ENCODE peak calls at places on chromosomes 6 and 20, in nine cellular contexts. One of them, this sample, is unnamed.

GRCh38 chr20:3222635-3223600 is 13.6 kb downstream of the ITPA start:
- DNase-seq in IMR-90: no peak
- DNase-seq in kidney: peak
- DNase-seq in prostate gland: peak
- DNase-seq in K562: no peak
- DNase-seq in esophagus muscularis mucosa: no peak
- DNase-seq in upper lobe of left lung: peak
- DNase-seq in adrenal gland: no peak
- DNase-seq in Peyer's patch: peak
- DNase-seq in this sample: peak

GRCh38 chr6:47094351-47094925 is 52.3 kb upstream of the ADGRF1 start:
- DNase-seq in IMR-90: peak
- DNase-seq in kidney: no peak
- DNase-seq in prostate gland: peak
- DNase-seq in K562: no peak
- DNase-seq in esophagus muscularis mucosa: no peak
- DNase-seq in upper lobe of left lung: no peak
- DNase-seq in adrenal gland: no peak
- DNase-seq in Peyer's patch: no peak
- DNase-seq in this sample: no peak

GRCh38 chr6:131792091-131792496 is 15.7 kb upstream of the ENPP1 start:
- DNase-seq in IMR-90: peak
- DNase-seq in kidney: no peak
- DNase-seq in prostate gland: no peak
- DNase-seq in K562: no peak
- DNase-seq in esophagus muscularis mucosa: no peak
- DNase-seq in upper lobe of left lung: no peak
- DNase-seq in adrenal gland: no peak
- DNase-seq in Peyer's patch: no peak
- DNase-seq in this sample: no peak

GRCh38 chr6:168380956-168381605 is 59.9 kb upstream of the SMOC2 start:
- DNase-seq in IMR-90: no peak
- DNase-seq in kidney: no peak
- DNase-seq in prostate gland: no peak
- DNase-seq in K562: no peak
- DNase-seq in esophagus muscularis mucosa: no peak
- DNase-seq in upper lobe of left lung: no peak
- DNase-seq in adrenal gland: no peak
- DNase-seq in Peyer's patch: no peak
- DNase-seq in this sample: no peak

GRCh38 chr6:128507337-128508310 is 12.8 kb downstream of the PTPRK start:
- DNase-seq in IMR-90: peak
- DNase-seq in kidney: no peak
- DNase-seq in prostate gland: no peak
- DNase-seq in K562: no peak
- DNase-seq in esophagus muscularis mucosa: no peak
- DNase-seq in upper lobe of left lung: no peak
- DNase-seq in adrenal gland: no peak
- DNase-seq in Peyer's patch: peak
- DNase-seq in this sample: no peak

GRCh38 chr6:14634072-14634471 is 516.5 kb downstream of the CD83 start:
- DNase-seq in IMR-90: no peak
- DNase-seq in kidney: no peak
- DNase-seq in prostate gland: no peak
- DNase-seq in K562: no peak
- DNase-seq in esophagus muscularis mucosa: no peak
- DNase-seq in upper lobe of left lung: peak
- DNase-seq in adrenal gland: no peak
- DNase-seq in Peyer's patch: no peak
- DNase-seq in this sample: no peak

GRCh38 chr6:125826695-125827463 is 36.1 kb downstream of the NCOA7 start:
- DNase-seq in IMR-90: no peak
- DNase-seq in kidney: no peak
- DNase-seq in prostate gland: no peak
- DNase-seq in K562: no peak
- DNase-seq in esophagus muscularis mucosa: no peak
- DNase-seq in upper lobe of left lung: peak
- DNase-seq in adrenal gland: no peak
- DNase-seq in Peyer's patch: no peak
- DNase-seq in this sample: no peak

GRCh38 chr20:38894091-38894847 is 31.9 kb upstream of the FAM83D start:
- DNase-seq in IMR-90: no peak
- DNase-seq in kidney: no peak
- DNase-seq in prostate gland: no peak
- DNase-seq in K562: peak
- DNase-seq in esophagus muscularis mucosa: no peak
- DNase-seq in upper lobe of left lung: no peak
- DNase-seq in adrenal gland: no peak
- DNase-seq in Peyer's patch: peak
- DNase-seq in this sample: no peak

GRCh38 chr6:28597924-28598323 is 72.2 kb downstream of the GPX5 start:
- DNase-seq in IMR-90: no peak
- DNase-seq in kidney: no peak
- DNase-seq in prostate gland: no peak
- DNase-seq in K562: no peak
- DNase-seq in esophagus muscularis mucosa: no peak
- DNase-seq in upper lobe of left lung: no peak
- DNase-seq in adrenal gland: no peak
- DNase-seq in Peyer's patch: no peak
- DNase-seq in this sample: no peak

GRCh38 chr6:148945311-148946021 is 198.6 kb downstream of the UST start:
- DNase-seq in IMR-90: no peak
- DNase-seq in kidney: no peak
- DNase-seq in prostate gland: no peak
- DNase-seq in K562: no peak
- DNase-seq in esophagus muscularis mucosa: no peak
- DNase-seq in upper lobe of left lung: no peak
- DNase-seq in adrenal gland: no peak
- DNase-seq in Peyer's patch: no peak
- DNase-seq in this sample: no peak

GRCh38 chr6:41940759-41941279 is 789 bp downstream of the CCND3 start:
- DNase-seq in IMR-90: peak
- DNase-seq in kidney: peak
- DNase-seq in prostate gland: no peak
- DNase-seq in K562: no peak
- DNase-seq in esophagus muscularis mucosa: no peak
- DNase-seq in upper lobe of left lung: peak
- DNase-seq in adrenal gland: peak
- DNase-seq in Peyer's patch: peak
- DNase-seq in this sample: peak
- TF ChIP-seq CTCF in IMR-90: no peak
- TF ChIP-seq CTCF in kidney: no peak
- TF ChIP-seq CTCF in prostate gland: no peak
- TF ChIP-seq CTCF in K562: peak
- TF ChIP-seq CTCF in esophagus muscularis mucosa: no peak
- TF ChIP-seq CTCF in upper lobe of left lung: peak
- TF ChIP-seq CTCF in adrenal gland: no peak
- TF ChIP-seq CTCF in Peyer's patch: no peak
- TF ChIP-seq CTCF in this sample: no peak

DNA sequence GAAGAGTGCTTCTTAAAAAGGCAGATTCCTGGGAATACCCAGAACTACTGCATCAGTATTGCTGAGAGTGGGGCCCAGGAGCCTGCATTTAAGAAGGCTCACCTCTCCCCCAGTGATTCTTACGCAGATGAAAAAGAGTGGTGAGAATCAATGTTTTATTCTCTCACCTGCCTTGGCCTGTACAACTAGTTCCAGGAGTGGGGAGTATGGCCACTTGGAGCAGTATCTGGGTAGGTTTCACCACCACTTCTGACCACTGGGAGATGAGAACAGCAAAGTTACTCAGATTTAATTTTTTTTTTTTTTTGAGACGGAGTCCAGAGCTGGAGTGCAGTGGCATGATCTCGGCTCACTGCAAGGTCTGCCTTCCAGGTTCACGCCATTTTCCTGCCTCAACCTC is 16.9 kb downstream of the CAP2 start:
- DNase-seq in IMR-90: no peak
- DNase-seq in kidney: no peak
- DNase-seq in prostate gland: no peak
- DNase-seq in K562: no peak
- DNase-seq in esophagus muscularis mucosa: no peak
- DNase-seq in upper lobe of left lung: no peak
- DNase-seq in adrenal gland: no peak
- DNase-seq in Peyer's patch: no peak
- DNase-seq in this sample: no peak
- H3K27ac ChIP-seq in IMR-90: no peak
- H3K27ac ChIP-seq in kidney: no peak
- H3K27ac ChIP-seq in prostate gland: no peak
- H3K27ac ChIP-seq in K562: no peak
- H3K27ac ChIP-seq in esophagus muscularis mucosa: no peak
- H3K27ac ChIP-seq in upper lobe of left lung: no peak
- H3K27ac ChIP-seq in adrenal gland: no peak
- H3K27ac ChIP-seq in Peyer's patch: no peak
- H3K27ac ChIP-seq in this sample: no peak

GRCh38 chr20:5316188-5317158 is at the start of gene PROKR2:
- DNase-seq in IMR-90: no peak
- DNase-seq in kidney: no peak
- DNase-seq in prostate gland: no peak
- DNase-seq in K562: no peak
- DNase-seq in esophagus muscularis mucosa: peak
- DNase-seq in upper lobe of left lung: peak
- DNase-seq in adrenal gland: no peak
- DNase-seq in Peyer's patch: no peak
- DNase-seq in this sample: no peak
- TF ChIP-seq CTCF in IMR-90: no peak
- TF ChIP-seq CTCF in kidney: no peak
- TF ChIP-seq CTCF in prostate gland: no peak
- TF ChIP-seq CTCF in K562: no peak
- TF ChIP-seq CTCF in esophagus muscularis mucosa: no peak
- TF ChIP-seq CTCF in upper lobe of left lung: no peak
- TF ChIP-seq CTCF in adrenal gland: no peak
- TF ChIP-seq CTCF in Peyer's patch: no peak
- TF ChIP-seq CTCF in this sample: no peak

GRCh38 chr6:2793491-2794151 is 28.4 kb downstream of the WRNIP1 start:
- DNase-seq in IMR-90: no peak
- DNase-seq in kidney: no peak
- DNase-seq in prostate gland: no peak
- DNase-seq in K562: no peak
- DNase-seq in esophagus muscularis mucosa: peak
- DNase-seq in upper lobe of left lung: peak
- DNase-seq in adrenal gland: no peak
- DNase-seq in Peyer's patch: peak
- DNase-seq in this sample: no peak

GRCh38 chr6:2791124-2792050 is 26.2 kb downstream of the WRNIP1 start:
- DNase-seq in IMR-90: peak
- DNase-seq in kidney: no peak
- DNase-seq in prostate gland: peak
- DNase-seq in K562: peak
- DNase-seq in esophagus muscularis mucosa: no peak
- DNase-seq in upper lobe of left lung: no peak
- DNase-seq in adrenal gland: peak
- DNase-seq in Peyer's patch: peak
- DNase-seq in this sample: peak

GRCh38 chr6:2794171-2794730 is 29.1 kb downstream of the WRNIP1 start:
- DNase-seq in IMR-90: peak
- DNase-seq in kidney: no peak
- DNase-seq in prostate gland: no peak
- DNase-seq in K562: no peak
- DNase-seq in esophagus muscularis mucosa: peak
- DNase-seq in upper lobe of left lung: no peak
- DNase-seq in adrenal gland: no peak
- DNase-seq in Peyer's patch: no peak
- DNase-seq in this sample: no peak

GRCh38 chr6:2790588-2790987 is 25.4 kb downstream of the WRNIP1 start:
- DNase-seq in IMR-90: peak
- DNase-seq in kidney: no peak
- DNase-seq in prostate gland: no peak
- DNase-seq in K562: no peak
- DNase-seq in esophagus muscularis mucosa: no peak
- DNase-seq in upper lobe of left lung: no peak
- DNase-seq in adrenal gland: no peak
- DNase-seq in Peyer's patch: no peak
- DNase-seq in this sample: no peak

GRCh38 chr6:2792330-2792729 is 27.1 kb downstream of the WRNIP1 start:
- DNase-seq in IMR-90: peak
- DNase-seq in kidney: no peak
- DNase-seq in prostate gland: no peak
- DNase-seq in K562: no peak
- DNase-seq in esophagus muscularis mucosa: peak
- DNase-seq in upper lobe of left lung: no peak
- DNase-seq in adrenal gland: no peak
- DNase-seq in Peyer's patch: no peak
- DNase-seq in this sample: no peak
- H3K27ac ChIP-seq in IMR-90: peak
- H3K27ac ChIP-seq in kidney: no peak
- H3K27ac ChIP-seq in prostate gland: no peak
- H3K27ac ChIP-seq in K562: no peak
- H3K27ac ChIP-seq in esophagus muscularis mucosa: peak
- H3K27ac ChIP-seq in upper lobe of left lung: peak
- H3K27ac ChIP-seq in adrenal gland: no peak
- H3K27ac ChIP-seq in Peyer's patch: no peak
- H3K27ac ChIP-seq in this sample: no peak

GRCh38 chr20:62875419-62876355 is 14.1 kb upstream of the TCFL5 start:
- DNase-seq in IMR-90: peak
- DNase-seq in kidney: peak
- DNase-seq in prostate gland: peak
- DNase-seq in K562: peak
- DNase-seq in esophagus muscularis mucosa: no peak
- DNase-seq in upper lobe of left lung: peak
- DNase-seq in adrenal gland: peak
- DNase-seq in Peyer's patch: peak
- DNase-seq in this sample: no peak
- TF ChIP-seq CTCF in IMR-90: peak
- TF ChIP-seq CTCF in kidney: peak
- TF ChIP-seq CTCF in prostate gland: peak
- TF ChIP-seq CTCF in K562: peak
- TF ChIP-seq CTCF in esophagus muscularis mucosa: peak
- TF ChIP-seq CTCF in upper lobe of left lung: peak
- TF ChIP-seq CTCF in adrenal gland: no peak
- TF ChIP-seq CTCF in Peyer's patch: peak
- TF ChIP-seq CTCF in this sample: no peak